ENCODE peak calls at places on chromosomes 3 and 15, in five cellular contexts. One of them, this sample, is unnamed.

GRCh38 chr3:65379223-65379622 is 659.5 kb downstream of the MAGI1 start:
- DNase-seq in neuronal stem cell: no peak
- DNase-seq in mesenchymal stem cell: no peak
- DNase-seq in H1: no peak
- DNase-seq in H9: no peak
- DNase-seq in this sample: no peak

GRCh38 chr15:79406191-79406590 is 25.9 kb upstream of the MINAR1 start:
- DNase-seq in neuronal stem cell: no peak
- DNase-seq in mesenchymal stem cell: no peak
- DNase-seq in H1: no peak
- DNase-seq in H9: no peak
- DNase-seq in this sample: no peak

GRCh38 chr3:106421928-106422327 is 553.1 kb upstream of the CBLB start:
- DNase-seq in neuronal stem cell: no peak
- DNase-seq in mesenchymal stem cell: no peak
- DNase-seq in H1: no peak
- DNase-seq in H9: no peak
- DNase-seq in this sample: no peak

GRCh38 chr3:143755978-143756377 is 92.3 kb downstream of the SLC9A9 start:
- DNase-seq in neuronal stem cell: no peak
- DNase-seq in mesenchymal stem cell: no peak
- DNase-seq in H1: no peak
- DNase-seq in H9: no peak
- DNase-seq in this sample: no peak

GRCh38 chr15:88624156-88624970 is 3.2 kb downstream of the AEN start:
- DNase-seq in neuronal stem cell: no peak
- DNase-seq in mesenchymal stem cell: peak; percentile 76
- DNase-seq in H1: no peak
- DNase-seq in H9: no peak
- DNase-seq in this sample: peak; percentile 19

GRCh38 chr3:194275231-194275671 is 75.9 kb downstream of the CPN2 start:
- DNase-seq in neuronal stem cell: no peak
- DNase-seq in mesenchymal stem cell: peak; percentile 46
- DNase-seq in H1: no peak
- DNase-seq in H9: peak; percentile 30
- DNase-seq in this sample: peak; percentile 32

GRCh38 chr3:154241496-154241895 is 82.8 kb downstream of the DHX36 start:
- DNase-seq in neuronal stem cell: no peak
- DNase-seq in mesenchymal stem cell: no peak
- DNase-seq in H1: no peak
- DNase-seq in H9: no peak
- DNase-seq in this sample: peak; percentile 43

GRCh38 chr15:68418611-68419161 is 13.3 kb downstream of the ITGA11 start:
- DNase-seq in neuronal stem cell: no peak
- DNase-seq in mesenchymal stem cell: peak; percentile 93
- DNase-seq in H1: no peak
- DNase-seq in H9: no peak
- DNase-seq in this sample: no peak

GRCh38 chr3:101144080-101144479 is 150.9 kb upstream of the ABI3BP start:
- DNase-seq in neuronal stem cell: no peak
- DNase-seq in mesenchymal stem cell: no peak
- DNase-seq in H1: no peak
- DNase-seq in H9: no peak
- DNase-seq in this sample: peak; percentile 69

GRCh38 chr3:58009026-58009748 is 965 bp downstream of the FLNB start:
- DNase-seq in neuronal stem cell: no peak
- DNase-seq in mesenchymal stem cell: peak; percentile 24
- DNase-seq in H1: peak; percentile 50
- DNase-seq in H9: peak; percentile 61
- DNase-seq in this sample: no peak

GRCh38 chr15:79849789-79850188 is 47.0 kb downstream of the MTHFS start:
- DNase-seq in neuronal stem cell: peak; percentile 21
- DNase-seq in mesenchymal stem cell: peak; percentile 52
- DNase-seq in H1: peak; percentile 58
- DNase-seq in H9: peak; percentile 60
- DNase-seq in this sample: peak; percentile 77

GRCh38 chr3:110815008-110815583 is 256.5 kb upstream of the NECTIN3 start:
- DNase-seq in neuronal stem cell: no peak
- DNase-seq in mesenchymal stem cell: peak; percentile 86
- DNase-seq in H1: no peak
- DNase-seq in H9: no peak
- DNase-seq in this sample: no peak

GRCh38 chr3:178646205-178646604 is 110.0 kb downstream of the KCNMB2 start:
- DNase-seq in neuronal stem cell: no peak
- DNase-seq in mesenchymal stem cell: peak; percentile 3
- DNase-seq in H1: no peak
- DNase-seq in H9: no peak
- DNase-seq in this sample: no peak

GRCh38 chr3:157650191-157650590 is 147.0 kb upstream of the VEPH1 start:
- DNase-seq in neuronal stem cell: no peak
- DNase-seq in mesenchymal stem cell: no peak
- DNase-seq in H1: no peak
- DNase-seq in H9: no peak
- DNase-seq in this sample: no peak

GRCh38 chr3:186121968-186122367 is 13.1 kb upstream of the ETV5 start:
- DNase-seq in neuronal stem cell: no peak
- DNase-seq in mesenchymal stem cell: no peak
- DNase-seq in H1: peak; percentile 59
- DNase-seq in H9: peak; percentile 72
- DNase-seq in this sample: peak; percentile 82

GRCh38 chr3:118909751-118910150 is 124.9 kb downstream of the IGSF11 start:
- DNase-seq in neuronal stem cell: no peak
- DNase-seq in mesenchymal stem cell: no peak
- DNase-seq in H1: no peak
- DNase-seq in H9: no peak
- DNase-seq in this sample: no peak

GRCh38 chr3:111362286-111363009 is 179.5 kb upstream of the CD96 start:
- DNase-seq in neuronal stem cell: no peak
- DNase-seq in mesenchymal stem cell: peak; percentile 72
- DNase-seq in H1: no peak
- DNase-seq in H9: no peak
- DNase-seq in this sample: no peak

GRCh38 chr15:67696087-67696486 is 129.2 kb upstream of the SKOR1 start:
- DNase-seq in neuronal stem cell: no peak
- DNase-seq in mesenchymal stem cell: no peak
- DNase-seq in H1: no peak
- DNase-seq in H9: no peak
- DNase-seq in this sample: no peak

GRCh38 chr3:182609575-182610156 is 183.6 kb upstream of the ATP11B start:
- DNase-seq in neuronal stem cell: no peak
- DNase-seq in mesenchymal stem cell: no peak
- DNase-seq in H1: no peak
- DNase-seq in H9: no peak
- DNase-seq in this sample: no peak
- H2AFZ ChIP-seq in neuronal stem cell: no peak overlapping the region
- H2AFZ ChIP-seq in mesenchymal stem cell: no peak overlapping the region
- H2AFZ ChIP-seq in H1: peak overlapping the region; percentile 2
- H2AFZ ChIP-seq in H9: no peak overlapping the region
- H2AFZ ChIP-seq in this sample: no peak overlapping the region

DNA sequence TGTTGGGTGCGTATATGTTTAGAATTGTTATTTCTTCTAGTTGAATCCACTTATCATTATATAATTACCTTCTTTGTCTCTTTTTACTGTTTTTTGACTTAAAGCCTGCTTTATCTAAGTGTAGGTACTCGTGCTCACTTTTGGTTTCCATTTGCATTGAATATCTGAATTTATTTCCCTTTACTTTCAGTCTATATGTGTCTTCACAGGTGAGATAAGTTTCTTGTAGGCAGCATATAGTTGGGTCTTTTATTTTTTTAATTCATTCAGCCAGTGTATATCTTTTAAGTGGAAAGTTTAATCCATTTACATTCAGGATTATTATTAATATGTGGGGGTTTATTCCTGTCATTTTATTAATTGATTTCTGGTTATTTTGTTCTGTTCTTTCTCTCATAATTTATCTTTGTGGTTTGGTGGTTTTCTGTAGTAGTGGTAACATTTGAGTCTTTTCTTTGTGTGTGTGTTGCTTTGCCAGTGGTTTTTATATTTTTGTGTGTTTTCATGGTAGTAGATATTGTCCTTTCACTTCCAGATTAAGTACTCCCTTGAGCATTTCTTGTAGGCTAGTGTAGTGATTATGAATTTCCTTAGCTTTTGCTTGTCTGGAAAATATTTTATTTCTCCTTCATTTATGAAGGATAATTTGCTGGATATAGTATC is 27.3 kb downstream of the STT3B start:
- DNase-seq in neuronal stem cell: no peak
- DNase-seq in mesenchymal stem cell: no peak
- DNase-seq in H1: no peak
- DNase-seq in H9: no peak
- DNase-seq in this sample: no peak
- H2BK12ac ChIP-seq in neuronal stem cell: no peak overlapping the region
- H2BK12ac ChIP-seq in mesenchymal stem cell: no peak overlapping the region
- H2BK12ac ChIP-seq in H1: no peak overlapping the region
- H2BK12ac ChIP-seq in H9: no peak overlapping the region
- H2BK12ac ChIP-seq in this sample: no peak overlapping the region

GRCh38 chr15:49424954-49425353 is 1.9 kb downstream of the FGF7 start:
- DNase-seq in neuronal stem cell: no peak
- DNase-seq in mesenchymal stem cell: no peak
- DNase-seq in H1: no peak
- DNase-seq in H9: no peak
- DNase-seq in this sample: no peak

GRCh38 chr15:49423906-49424520 is 971 bp downstream of the FGF7 start:
- DNase-seq in neuronal stem cell: no peak
- DNase-seq in mesenchymal stem cell: no peak
- DNase-seq in H1: no peak
- DNase-seq in H9: no peak
- DNase-seq in this sample: no peak

GRCh38 chr15:49430046-49430445 is 7.0 kb downstream of the FGF7 start:
- DNase-seq in neuronal stem cell: no peak
- DNase-seq in mesenchymal stem cell: no peak
- DNase-seq in H1: no peak
- DNase-seq in H9: no peak
- DNase-seq in this sample: no peak

GRCh38 chr15:49428392-49429095 is 5.5 kb downstream of the FGF7 start:
- DNase-seq in neuronal stem cell: no peak
- DNase-seq in mesenchymal stem cell: no peak
- DNase-seq in H1: no peak
- DNase-seq in H9: no peak
- DNase-seq in this sample: no peak

GRCh38 chr15:49427369-49427768 is 4.3 kb downstream of the FGF7 start:
- DNase-seq in neuronal stem cell: no peak
- DNase-seq in mesenchymal stem cell: no peak
- DNase-seq in H1: no peak
- DNase-seq in H9: no peak
- DNase-seq in this sample: no peak
- H3K27ac ChIP-seq in neuronal stem cell: no peak overlapping the region
- H3K27ac ChIP-seq in mesenchymal stem cell: no peak overlapping the region
- H3K27ac ChIP-seq in H1: no peak overlapping the region
- H3K27ac ChIP-seq in H9: no peak overlapping the region
- H3K27ac ChIP-seq in this sample: no peak overlapping the region

GRCh38 chr3:75180945-75181298 is 483.2 kb upstream of the FRG2C start:
- DNase-seq in neuronal stem cell: no peak
- DNase-seq in mesenchymal stem cell: no peak
- DNase-seq in H1: no peak
- DNase-seq in H9: no peak
- DNase-seq in this sample: no peak
- H2AFZ ChIP-seq in neuronal stem cell: no peak overlapping the region
- H2AFZ ChIP-seq in mesenchymal stem cell: no peak overlapping the region
- H2AFZ ChIP-seq in H1: peak overlapping the region; percentile 63
- H2AFZ ChIP-seq in H9: no peak overlapping the region
- H2AFZ ChIP-seq in this sample: no peak overlapping the region

GRCh38 chr3:18538463-18538862 is 113.3 kb upstream of the SATB1 start:
- DNase-seq in neuronal stem cell: no peak
- DNase-seq in mesenchymal stem cell: no peak
- DNase-seq in H1: no peak
- DNase-seq in H9: no peak
- DNase-seq in this sample: no peak
- H2BK12ac ChIP-seq in neuronal stem cell: no peak overlapping the region
- H2BK12ac ChIP-seq in mesenchymal stem cell: no peak overlapping the region
- H2BK12ac ChIP-seq in H1: no peak overlapping the region
- H2BK12ac ChIP-seq in H9: no peak overlapping the region
- H2BK12ac ChIP-seq in this sample: no peak overlapping the region

GRCh38 chr3:141386611-141387110 is 18.4 kb downstream of the ZBTB38 start:
- DNase-seq in neuronal stem cell: no peak
- DNase-seq in mesenchymal stem cell: no peak
- DNase-seq in H1: no peak
- DNase-seq in H9: no peak
- DNase-seq in this sample: no peak
- H3K27ac ChIP-seq in neuronal stem cell: no peak overlapping the region
- H3K27ac ChIP-seq in mesenchymal stem cell: no peak overlapping the region
- H3K27ac ChIP-seq in H1: no peak overlapping the region
- H3K27ac ChIP-seq in H9: no peak overlapping the region
- H3K27ac ChIP-seq in this sample: no peak overlapping the region

DNA sequence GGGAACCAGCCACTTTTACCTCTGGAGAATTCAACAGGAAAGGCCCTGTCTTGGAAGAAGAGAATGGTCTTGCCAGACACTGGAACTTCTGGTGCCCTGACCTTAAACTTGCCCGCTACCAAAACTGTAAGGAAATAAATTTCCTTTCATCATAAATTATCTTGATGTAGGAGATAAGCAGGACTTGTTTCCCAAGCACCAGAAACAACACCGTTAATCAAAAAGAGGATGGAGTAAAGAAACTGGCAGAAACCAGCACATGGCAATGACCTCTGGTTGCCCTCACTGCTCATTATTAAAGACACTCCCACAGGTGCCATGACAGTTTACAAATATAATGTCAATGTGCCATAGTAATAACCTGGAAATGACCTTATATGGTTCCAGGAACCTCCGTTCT is 426.1 kb downstream of the EDEM1 start:
- DNase-seq in neuronal stem cell: no peak
- DNase-seq in mesenchymal stem cell: no peak
- DNase-seq in H1: no peak
- DNase-seq in H9: no peak
- DNase-seq in this sample: no peak
- H2AFZ ChIP-seq in neuronal stem cell: no peak overlapping the region
- H2AFZ ChIP-seq in mesenchymal stem cell: no peak overlapping the region
- H2AFZ ChIP-seq in H1: no peak overlapping the region
- H2AFZ ChIP-seq in H9: no peak overlapping the region
- H2AFZ ChIP-seq in this sample: no peak overlapping the region

GRCh38 chr3:45325676-45326075 is 62.7 kb upstream of the LARS2 start:
- DNase-seq in neuronal stem cell: no peak
- DNase-seq in mesenchymal stem cell: no peak
- DNase-seq in H1: no peak
- DNase-seq in H9: no peak
- DNase-seq in this sample: no peak
- H2BK12ac ChIP-seq in neuronal stem cell: no peak overlapping the region
- H2BK12ac ChIP-seq in mesenchymal stem cell: no peak overlapping the region
- H2BK12ac ChIP-seq in H1: no peak overlapping the region
- H2BK12ac ChIP-seq in H9: no peak overlapping the region
- H2BK12ac ChIP-seq in this sample: no peak overlapping the region